ENCODE peak calls at places on chromosome 9, in seven cellular contexts. B, R, I, H, Y, O and W are unnamed samples.

GRCh38 chr9:121709798-121710197 is 58.4 kb downstream of the DAB2IP start:
- DNase-seq in B (no peak), R (no peak), I (no peak), H (no peak), Y (no peak), O (no peak), W (no peak)

GRCh38 chr9:69584746-69585145 is 87.4 kb downstream of the APBA1 start:
- DNase-seq in B (no peak), R (no peak), I (no peak), H (no peak), Y (peak; percentile 8), O (no peak), W (no peak)

GRCh38 chr9:112097712-112098688 is 77.1 kb downstream of the SUSD1 start:
- DNase-seq in B (peak; percentile 69), R (peak; percentile 48), I (peak; percentile 32), H (peak; percentile 39), Y (peak; percentile 53), O (peak; percentile 68), W (peak; percentile 7)

GRCh38 chr9:97845130-97845529 is 7.9 kb upstream of the FOXE1 start:
- DNase-seq in B (no peak), R (no peak), I (no peak), H (no peak), Y (peak; percentile 60), O (no peak), W (no peak)

GRCh38 chr9:37054513-37054776 is 20.4 kb upstream of the PAX5 start:
- DNase-seq in B (no peak), R (no peak), I (no peak), H (no peak), Y (no peak), O (no peak), W (no peak)

GRCh38 chr9:137485343-137486140 is 26.4 kb upstream of the NSMF start:
- DNase-seq in B (no peak), R (no peak), I (no peak), H (no peak), Y (no peak), O (no peak), W (no peak)

GRCh38 chr9:33452828-33453271 is 5.5 kb upstream of the AQP3 start:
- DNase-seq in B (no peak), R (no peak), I (no peak), H (peak; percentile 40), Y (peak; percentile 78), O (peak; percentile 75), W (no peak)

GRCh38 chr9:86983260-86984255 is 36.3 kb upstream of the GAS1 start:
- DNase-seq in B (no peak), R (no peak), I (no peak), H (no peak), Y (peak; percentile 74), O (no peak), W (no peak)

GRCh38 chr9:76793784-76794431 is 29.7 kb downstream of the PCA3 start:
- DNase-seq in B (no peak), R (no peak), I (no peak), H (no peak), Y (no peak), O (no peak), W (no peak)

GRCh38 chr9:18906656-18907395 is 126.2 kb downstream of the SAXO1 start:
- DNase-seq in B (no peak), R (no peak), I (no peak), H (no peak), Y (peak; percentile 35), O (no peak), W (no peak)

GRCh38 chr9:108168451-108168850 is 678.9 kb upstream of the KLF4 start:
- DNase-seq in B (no peak), R (no peak), I (no peak), H (no peak), Y (peak; percentile 2), O (no peak), W (no peak)

GRCh38 chr9:113475031-113475430 is 11.5 kb downstream of the RGS3 start:
- DNase-seq in B (peak; percentile 19), R (no peak), I (no peak), H (no peak), Y (no peak), O (no peak), W (no peak)

GRCh38 chr9:99680191-99680590 is 141.5 kb upstream of the NR4A3 start:
- DNase-seq in B (no peak), R (no peak), I (no peak), H (no peak), Y (peak; percentile 35), O (no peak), W (no peak)

GRCh38 chr9:85702881-85703280 is 38.9 kb downstream of the AGTPBP1 start:
- DNase-seq in B (no peak), R (no peak), I (no peak), H (no peak), Y (no peak), O (no peak), W (no peak)

GRCh38 chr9:91898451-91899433 is 51.3 kb downstream of the ROR2 start:
- DNase-seq in B (no peak), R (no peak), I (no peak), H (no peak), Y (no peak), O (no peak), W (peak; percentile 61)

GRCh38 chr9:136488247-136489214 is 5.7 kb upstream of the SEC16A start:
- DNase-seq in B (peak; percentile 85), R (peak; percentile 58), I (no peak), H (peak; percentile 63), Y (no peak), O (peak; percentile 82), W (no peak)

GRCh38 chr9:87850405-87850804 is 32.3 kb upstream of the SPATA31E1 start:
- DNase-seq in B (no peak), R (no peak), I (no peak), H (no peak), Y (peak; percentile 75), O (no peak), W (no peak)

GRCh38 chr9:128845186-128845931 is 15.8 kb upstream of the SPOUT1 start:
- DNase-seq in B (no peak), R (no peak), I (no peak), H (no peak), Y (no peak), O (no peak), W (peak; percentile 52)

GRCh38 chr9:14627513-14627912 is 65.7 kb downstream of the ZDHHC21 start:
- DNase-seq in B (no peak), R (no peak), I (no peak), H (no peak), Y (no peak), O (no peak), W (no peak)

GRCh38 chr9:131707677-131708612 is 31.9 kb downstream of the RAPGEF1 start:
- DNase-seq in B (no peak), R (peak; percentile 28), I (no peak), H (no peak), Y (peak; percentile 82), O (no peak), W (no peak)

GRCh38 chr9:110850401-110851135 is 182.0 kb downstream of the MUSK start:
- DNase-seq in B (no peak), R (no peak), I (no peak), H (no peak), Y (no peak), O (no peak), W (no peak)

GRCh38 chr9:124450241-124450924 is at the start of gene ADGRD2:
- DNase-seq in B (no peak), R (no peak), I (no peak), H (no peak), Y (no peak), O (peak; percentile 14), W (no peak)

GRCh38 chr9:95715911-95716435 is 159.5 kb upstream of the ERCC6L2 start:
- DNase-seq in B (no peak), R (no peak), I (no peak), H (no peak), Y (no peak), O (no peak), W (no peak)

GRCh38 chr9:81548911-81549310 is 140.4 kb downstream of the TLE1 start:
- DNase-seq in B (no peak), R (no peak), I (no peak), H (no peak), Y (no peak), O (no peak), W (no peak)

GRCh38 chr9:34343090-34343489 is 13.7 kb downstream of the NUDT2 start:
- DNase-seq in B (peak; percentile 83), R (no peak), I (no peak), H (no peak), Y (no peak), O (no peak), W (no peak)